ENCODE peak calls at places on chromosomes 12 and 14, in six cellular contexts. B is A549, F is IMR-90, T is HCT116, C is K562, P is HepG2. Q is an unnamed sample.

GRCh38 chr14:23523229-23524016 is 28.1 kb downstream of the ZFHX2 start:
- DNase-seq in B (no peak), F (no peak), T (no peak), C (no peak), P (no peak), Q (no peak)

GRCh38 chr12:77766224-77766623 is 64.5 kb upstream of the NAV3 start:
- DNase-seq in B (no peak), F (no peak), T (no peak), C (no peak), P (no peak), Q (no peak)

GRCh38 chr12:69101505-69101904 is 137.9 kb upstream of the CPSF6 start:
- DNase-seq in B (no peak), F (no peak), T (no peak), C (no peak), P (peak; percentile 49), Q (no peak)

GRCh38 chr14:34064349-34064748 is 113.5 kb upstream of the EGLN3 start:
- DNase-seq in B (no peak), F (peak; percentile 11), T (no peak), C (no peak), P (no peak), Q (no peak)

GRCh38 chr12:45878630-45879255 is 111.6 kb downstream of the SCAF11 start:
- DNase-seq in B (no peak), F (peak; percentile 24), T (no peak), C (peak; percentile 17), P (no peak), Q (no peak)

GRCh38 chr12:22668441-22668840 is 43.5 kb downstream of the ETNK1 start:
- DNase-seq in B (no peak), F (no peak), T (no peak), C (no peak), P (no peak), Q (no peak)

GRCh38 chr12:114425031-114425626 is 19.2 kb upstream of the TBX5 start:
- DNase-seq in B (no peak), F (peak; percentile 83), T (no peak), C (no peak), P (peak; percentile 15), Q (no peak)

GRCh38 chr12:120100630-120101029 is 15.9 kb downstream of the RAB35 start:
- DNase-seq in B (no peak), F (peak; percentile 58), T (no peak), C (no peak), P (no peak), Q (no peak)

GRCh38 chr12:122726056-122726558 is 4.5 kb downstream of the HCAR1 start:
- DNase-seq in B (no peak), F (no peak), T (peak; percentile 22), C (no peak), P (peak; percentile 69), Q (no peak)

GRCh38 chr12:43805857-43806736 is at the start of gene TWF1:
- DNase-seq in B (peak; percentile 73), F (peak; percentile 70), T (peak; percentile 27), C (peak; percentile 92), P (peak; percentile 62), Q (peak; percentile 94)

GRCh38 chr12:51836833-51837184 is 11.7 kb downstream of the FIGNL2 start:
- DNase-seq in B (no peak), F (no peak), T (no peak), C (no peak), P (no peak), Q (no peak)

GRCh38 chr12:31272607-31273225 is 53.2 kb downstream of the SINHCAF start:
- DNase-seq in B (no peak), F (no peak), T (no peak), C (no peak), P (no peak), Q (no peak)

GRCh38 chr14:104206281-104206904 is 68.0 kb downstream of the KIF26A start:
- DNase-seq in B (no peak), F (no peak), T (no peak), C (no peak), P (peak; percentile 33), Q (no peak)

GRCh38 chr14:68253878-68254528 is 434.4 kb downstream of the RAD51B start:
- DNase-seq in B (no peak), F (no peak), T (no peak), C (no peak), P (no peak), Q (no peak)

GRCh38 chr12:106898001-106898966 is 57.4 kb upstream of the TMEM263 start:
- DNase-seq in B (no peak), F (no peak), T (no peak), C (no peak), P (no peak), Q (no peak)

GRCh38 chr12:11446372-11446771 is 51.0 kb upstream of the PRB2 start:
- DNase-seq in B (no peak), F (no peak), T (no peak), C (no peak), P (no peak), Q (no peak)

GRCh38 chr12:1350055-1350933 is 244.1 kb downstream of the FBXL14 start:
- DNase-seq in B (no peak), F (peak; percentile 86), T (no peak), C (no peak), P (no peak), Q (no peak)

GRCh38 chr12:107992870-107993451 is 136.1 kb upstream of the WSCD2 start:
- DNase-seq in B (peak; percentile 27), F (peak; percentile 18), T (peak; percentile 56), C (peak; percentile 38), P (peak; percentile 49), Q (peak; percentile 60)

GRCh38 chr14:103104654-103105511 is 10.4 kb downstream of the EXOC3L4 start:
- DNase-seq in B (no peak), F (peak; percentile 50), T (no peak), C (peak; percentile 71), P (no peak), Q (no peak)

GRCh38 chr12:45388545-45388944 is 172.7 kb downstream of the ANO6 start:
- DNase-seq in B (peak; percentile 54), F (peak; percentile 58), T (peak; percentile 6), C (peak; percentile 32), P (peak; percentile 29), Q (no peak)

GRCh38 chr12:13000616-13000934 is 510 bp upstream of the HEBP1 start:
- DNase-seq in B (peak; percentile 58), F (no peak), T (peak; percentile 7), C (no peak), P (no peak), Q (no peak)

GRCh38 chr12:71007025-71007424 is 86.5 kb upstream of the PTPRR start:
- DNase-seq in B (no peak), F (no peak), T (no peak), C (no peak), P (no peak), Q (no peak)

GRCh38 chr12:71005166-71005565 is 84.6 kb upstream of the PTPRR start:
- DNase-seq in B (no peak), F (no peak), T (no peak), C (no peak), P (no peak), Q (no peak)

GRCh38 chr12:71009414-71010142 is 89.0 kb upstream of the PTPRR start:
- DNase-seq in B (no peak), F (no peak), T (no peak), C (no peak), P (no peak), Q (no peak)

GRCh38 chr12:71010143-71010479 is 89.6 kb upstream of the PTPRR start:
- DNase-seq in B (no peak), F (no peak), T (no peak), C (no peak), P (no peak), Q (no peak)

DNA sequence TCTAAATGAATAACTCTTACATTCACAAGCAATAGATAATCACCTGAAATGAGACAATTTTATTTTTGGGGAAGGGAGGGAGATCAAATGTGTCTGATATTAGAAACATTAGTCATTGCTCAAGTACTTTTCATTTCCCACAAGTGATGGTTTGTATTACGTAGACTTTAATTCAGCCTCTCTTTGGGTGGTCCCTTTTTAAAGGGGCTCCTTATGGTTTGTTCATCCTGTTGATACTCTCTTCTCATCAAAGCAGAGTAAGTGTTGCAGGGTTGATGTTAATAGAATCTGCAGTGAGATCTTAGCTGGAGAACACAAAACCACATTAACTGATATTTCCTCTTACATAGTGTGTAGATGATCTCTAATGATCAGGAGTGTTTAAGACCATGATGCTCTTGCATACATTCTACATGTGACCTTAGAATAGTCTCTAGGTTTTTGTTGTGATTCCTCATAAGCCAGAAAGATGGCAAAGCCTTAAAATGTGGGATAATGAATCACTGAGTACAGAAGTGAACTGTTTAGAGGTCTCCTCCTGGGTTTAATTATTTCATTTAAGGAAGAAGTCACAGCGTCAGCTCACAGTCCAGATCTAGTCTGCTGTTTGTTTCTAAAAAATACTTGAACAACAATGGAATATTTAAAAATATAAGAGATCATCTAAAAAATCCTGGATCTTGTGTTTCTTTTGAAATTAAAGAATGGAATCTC is 87.4 kb upstream of the PTPRR start:
- DNase-seq in B (no peak), F (no peak), T (no peak), C (no peak), P (no peak), Q (no peak)
- TF ChIP-seq CEBPB in B (no peak), F (no peak), T (no peak), C (no peak), P (no peak), Q (no peak)

GRCh38 chr12:52951640-52952039 is 2.7 kb downstream of the KRT18 start:
- DNase-seq in B (no peak), F (no peak), T (no peak), C (no peak), P (no peak), Q (no peak)

GRCh38 chr12:52951126-52951525 is 2.2 kb downstream of the KRT18 start:
- DNase-seq in B (no peak), F (no peak), T (no peak), C (no peak), P (no peak), Q (no peak)

GRCh38 chr12:52950553-52950952 is 1.6 kb downstream of the KRT18 start:
- DNase-seq in B (no peak), F (no peak), T (no peak), C (peak; percentile 2), P (no peak), Q (no peak)

GRCh38 chr12:52953181-52953841 is 4.4 kb downstream of the KRT18 start:
- DNase-seq in B (no peak), F (no peak), T (no peak), C (no peak), P (no peak), Q (no peak)

GRCh38 chr12:52952082-52952801 is 3.3 kb downstream of the KRT18 start:
- DNase-seq in B (no peak), F (no peak), T (no peak), C (peak; percentile 49), P (no peak), Q (no peak)
- TF ChIP-seq CTCF in B (peak; percentile 49), F (peak; percentile 10), T (peak; percentile 38), C (peak; percentile 51), P (peak; percentile 35), Q (no peak)

DNA sequence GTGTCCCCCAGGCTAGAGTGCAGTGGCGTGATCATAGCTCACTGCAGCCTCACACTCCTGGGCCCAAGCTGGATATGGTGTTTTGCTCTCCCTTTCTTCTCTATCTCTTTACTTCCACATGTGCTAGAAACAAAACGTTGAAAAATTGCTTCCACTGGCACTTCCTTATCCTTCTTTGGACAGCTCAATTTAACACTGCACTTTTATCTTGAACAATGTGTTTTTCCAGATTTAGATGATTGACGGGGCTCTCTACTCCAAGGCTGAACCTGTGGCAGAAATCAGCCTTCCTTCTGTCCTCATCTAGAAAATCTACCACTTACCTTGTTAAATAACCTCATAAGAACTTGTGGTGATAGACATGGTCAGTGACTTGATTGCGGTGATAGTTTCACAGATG is 165.1 kb downstream of the DAD1 start:
- DNase-seq in B (no peak), F (no peak), T (no peak), C (no peak), P (no peak), Q (no peak)
- TF ChIP-seq CEBPB in B (no peak), F (no peak), T (no peak), C (no peak), P (no peak), Q (no peak)

GRCh38 chr14:59422069-59422881 is 42.9 kb downstream of the GPR135 start:
- DNase-seq in B (no peak), F (no peak), T (no peak), C (no peak), P (no peak), Q (no peak)
- TF ChIP-seq CTCF in B (peak; percentile 33), F (peak; percentile 9), T (peak; percentile 4), C (no peak), P (peak; percentile 48), Q (peak; percentile 25)

Q was measured in H1.